ENCODE peak calls at places on chromosomes 16 and 17, in four cellular contexts. L is naive thymus-derived CD4-positive, alpha-beta T cell; K is CD4-positive, CD25-positive, alpha-beta regulatory T cell; G is fibroblast of lung. Q is an unnamed sample.

GRCh38 chr16:85361441-85362118 is 249.3 kb upstream of the CIBAR2 start:
- DNase-seq in G (no peak), L (no peak), K (no peak), Q (no peak)

GRCh38 chr17:50828508-50829170 is 6.7 kb upstream of the WFIKKN2 start:
- DNase-seq in K (no peak), G (no peak), L (no peak), Q (no peak)

GRCh38 chr17:56880133-56880532 is 33.7 kb downstream of the TRIM25 start:
- DNase-seq in L (no peak), K (no peak), G (no peak), Q (no peak)

GRCh38 chr17:14211778-14212177 is 24.9 kb downstream of the CDRT15 start:
- DNase-seq in K (peak), G (no peak), L (peak), Q (no peak)

GRCh38 chr17:2982854-2983636 is 80.4 kb downstream of the OR1D5 start:
- DNase-seq in G (peak), L (no peak), K (no peak), Q (no peak)

GRCh38 chr17:69448431-69449102 is 34.1 kb downstream of the MAP2K6 start:
- DNase-seq in L (no peak), K (no peak), G (peak), Q (no peak)

GRCh38 chr17:37088459-37088858 is 139.7 kb downstream of the AATF start:
- DNase-seq in G (no peak), L (no peak), K (peak), Q (peak)

GRCh38 chr16:70576431-70577255 is 53.0 kb downstream of the SF3B3 start:
- DNase-seq in L (no peak), K (peak), G (peak), Q (no peak)

GRCh38 chr16:21023509-21024202 is 123.1 kb downstream of the LYRM1 start:
- DNase-seq in L (no peak), G (no peak), K (peak), Q (no peak)

GRCh38 chr17:63774141-63774981 is at the start of gene DDX42:
- DNase-seq in G (peak), K (no peak), L (peak), Q (no peak)

GRCh38 chr17:49715221-49715620 is 7.5 kb upstream of the SLC35B1 start:
- DNase-seq in G (no peak), K (peak), L (no peak), Q (no peak)

GRCh38 chr17:35416659-35417058 is 15.6 kb downstream of the SLFN12 start:
- DNase-seq in G (no peak), L (no peak), K (no peak), Q (no peak)

GRCh38 chr16:72201387-72201786 is 29.4 kb upstream of the PMFBP1 start:
- DNase-seq in K (no peak), G (no peak), L (no peak), Q (no peak)

GRCh38 chr16:55476625-55477533 is 2.1 kb upstream of the MMP2 start:
- DNase-seq in G (no peak), L (no peak), K (no peak), Q (no peak)